ENCODE peak calls at places on chromosomes 13 and 19, in seven cellular contexts. One of them, this sample, is unnamed.

GRCh38 chr13:85265296-85265695 is 533.9 kb downstream of the SLITRK6 start:
- DNase-seq in PC-3: no peak
- DNase-seq in NCI-H1105: no peak
- DNase-seq in left lung: no peak
- DNase-seq in NCI-H2171 treated with DMSO at 0.1 percent for 48 hours: no peak
- DNase-seq in upper lobe of right lung: no peak
- DNase-seq in stimulated activated CD4-positive, alpha-beta T cell treated with anti-CD3 and anti-CD28 coated beads, Interleukin-15, amount 100 ng/mL, for 1 hour: no peak
- DNase-seq in this sample: no peak

GRCh38 chr19:53328967-53329366 is 4.6 kb upstream of the ZNF845 start:
- DNase-seq in PC-3: no peak
- DNase-seq in NCI-H1105: no peak
- DNase-seq in left lung: no peak
- DNase-seq in NCI-H2171 treated with DMSO at 0.1 percent for 48 hours: no peak
- DNase-seq in upper lobe of right lung: peak
- DNase-seq in stimulated activated CD4-positive, alpha-beta T cell treated with anti-CD3 and anti-CD28 coated beads, Interleukin-15, amount 100 ng/mL, for 1 hour: peak
- DNase-seq in this sample: no peak

GRCh38 chr19:46998445-46999142 is 21.0 kb upstream of the NPAS1 start:
- DNase-seq in PC-3: no peak
- DNase-seq in NCI-H1105: no peak
- DNase-seq in left lung: no peak
- DNase-seq in NCI-H2171 treated with DMSO at 0.1 percent for 48 hours: no peak
- DNase-seq in upper lobe of right lung: no peak
- DNase-seq in stimulated activated CD4-positive, alpha-beta T cell treated with anti-CD3 and anti-CD28 coated beads, Interleukin-15, amount 100 ng/mL, for 1 hour: no peak
- DNase-seq in this sample: no peak

GRCh38 chr13:109243311-109243951 is 543.0 kb downstream of the IRS2 start:
- DNase-seq in PC-3: peak
- DNase-seq in NCI-H1105: no peak
- DNase-seq in left lung: no peak
- DNase-seq in NCI-H2171 treated with DMSO at 0.1 percent for 48 hours: no peak
- DNase-seq in upper lobe of right lung: no peak
- DNase-seq in stimulated activated CD4-positive, alpha-beta T cell treated with anti-CD3 and anti-CD28 coated beads, Interleukin-15, amount 100 ng/mL, for 1 hour: no peak
- DNase-seq in this sample: no peak

GRCh38 chr13:102799544-102800144 is 725 bp downstream of the BIVM start:
- DNase-seq in PC-3: no peak
- DNase-seq in NCI-H1105: no peak
- DNase-seq in left lung: peak
- DNase-seq in NCI-H2171 treated with DMSO at 0.1 percent for 48 hours: no peak
- DNase-seq in upper lobe of right lung: peak
- DNase-seq in stimulated activated CD4-positive, alpha-beta T cell treated with anti-CD3 and anti-CD28 coated beads, Interleukin-15, amount 100 ng/mL, for 1 hour: no peak
- DNase-seq in this sample: no peak

GRCh38 chr13:66992183-66992582 is 238.0 kb downstream of the PCDH9 start:
- DNase-seq in PC-3: no peak
- DNase-seq in NCI-H1105: no peak
- DNase-seq in left lung: no peak
- DNase-seq in NCI-H2171 treated with DMSO at 0.1 percent for 48 hours: peak
- DNase-seq in upper lobe of right lung: no peak
- DNase-seq in stimulated activated CD4-positive, alpha-beta T cell treated with anti-CD3 and anti-CD28 coated beads, Interleukin-15, amount 100 ng/mL, for 1 hour: no peak
- DNase-seq in this sample: no peak

GRCh38 chr19:55369651-55370304 is 485 bp downstream of the IL11 start:
- DNase-seq in PC-3: peak
- DNase-seq in NCI-H1105: peak
- DNase-seq in left lung: no peak
- DNase-seq in NCI-H2171 treated with DMSO at 0.1 percent for 48 hours: peak
- DNase-seq in upper lobe of right lung: no peak
- DNase-seq in stimulated activated CD4-positive, alpha-beta T cell treated with anti-CD3 and anti-CD28 coated beads, Interleukin-15, amount 100 ng/mL, for 1 hour: no peak
- DNase-seq in this sample: no peak

GRCh38 chr13:41544824-41545707 is 87.7 kb downstream of the RGCC start:
- DNase-seq in PC-3: peak
- DNase-seq in NCI-H1105: no peak
- DNase-seq in left lung: no peak
- DNase-seq in NCI-H2171 treated with DMSO at 0.1 percent for 48 hours: no peak
- DNase-seq in upper lobe of right lung: no peak
- DNase-seq in stimulated activated CD4-positive, alpha-beta T cell treated with anti-CD3 and anti-CD28 coated beads, Interleukin-15, amount 100 ng/mL, for 1 hour: no peak
- DNase-seq in this sample: no peak

GRCh38 chr13:33207616-33207964 is 78.0 kb downstream of the STARD13 start:
- DNase-seq in PC-3: no peak
- DNase-seq in NCI-H1105: no peak
- DNase-seq in left lung: no peak
- DNase-seq in NCI-H2171 treated with DMSO at 0.1 percent for 48 hours: no peak
- DNase-seq in upper lobe of right lung: no peak
- DNase-seq in stimulated activated CD4-positive, alpha-beta T cell treated with anti-CD3 and anti-CD28 coated beads, Interleukin-15, amount 100 ng/mL, for 1 hour: no peak
- DNase-seq in this sample: no peak

GRCh38 chr13:48749144-48749543 is 95.4 kb downstream of the CYSLTR2 start:
- DNase-seq in PC-3: peak
- DNase-seq in NCI-H1105: no peak
- DNase-seq in left lung: no peak
- DNase-seq in NCI-H2171 treated with DMSO at 0.1 percent for 48 hours: no peak
- DNase-seq in upper lobe of right lung: no peak
- DNase-seq in stimulated activated CD4-positive, alpha-beta T cell treated with anti-CD3 and anti-CD28 coated beads, Interleukin-15, amount 100 ng/mL, for 1 hour: no peak
- DNase-seq in this sample: no peak

GRCh38 chr19:5345895-5346386 is 5.3 kb upstream of the PTPRS start:
- DNase-seq in PC-3: peak
- DNase-seq in NCI-H1105: no peak
- DNase-seq in left lung: no peak
- DNase-seq in NCI-H2171 treated with DMSO at 0.1 percent for 48 hours: no peak
- DNase-seq in upper lobe of right lung: no peak
- DNase-seq in stimulated activated CD4-positive, alpha-beta T cell treated with anti-CD3 and anti-CD28 coated beads, Interleukin-15, amount 100 ng/mL, for 1 hour: no peak
- DNase-seq in this sample: no peak

GRCh38 chr19:29245221-29245620 is 32.3 kb upstream of the UQCRFS1 start:
- DNase-seq in PC-3: no peak
- DNase-seq in NCI-H1105: peak
- DNase-seq in left lung: no peak
- DNase-seq in NCI-H2171 treated with DMSO at 0.1 percent for 48 hours: peak
- DNase-seq in upper lobe of right lung: no peak
- DNase-seq in stimulated activated CD4-positive, alpha-beta T cell treated with anti-CD3 and anti-CD28 coated beads, Interleukin-15, amount 100 ng/mL, for 1 hour: no peak
- DNase-seq in this sample: no peak

GRCh38 chr19:47658431-47659383 is 49.8 kb downstream of the BICRA start:
- DNase-seq in PC-3: no peak
- DNase-seq in NCI-H1105: no peak
- DNase-seq in left lung: no peak
- DNase-seq in NCI-H2171 treated with DMSO at 0.1 percent for 48 hours: no peak
- DNase-seq in upper lobe of right lung: no peak
- DNase-seq in stimulated activated CD4-positive, alpha-beta T cell treated with anti-CD3 and anti-CD28 coated beads, Interleukin-15, amount 100 ng/mL, for 1 hour: no peak
- DNase-seq in this sample: no peak

GRCh38 chr13:84339456-84339855 is 457.2 kb upstream of the SLITRK1 start:
- DNase-seq in PC-3: no peak
- DNase-seq in NCI-H1105: no peak
- DNase-seq in left lung: no peak
- DNase-seq in NCI-H2171 treated with DMSO at 0.1 percent for 48 hours: no peak
- DNase-seq in upper lobe of right lung: no peak
- DNase-seq in stimulated activated CD4-positive, alpha-beta T cell treated with anti-CD3 and anti-CD28 coated beads, Interleukin-15, amount 100 ng/mL, for 1 hour: no peak
- DNase-seq in this sample: no peak

GRCh38 chr19:6216996-6217751 is 62.6 kb downstream of the MLLT1 start:
- DNase-seq in PC-3: no peak
- DNase-seq in NCI-H1105: peak
- DNase-seq in left lung: peak
- DNase-seq in NCI-H2171 treated with DMSO at 0.1 percent for 48 hours: peak
- DNase-seq in upper lobe of right lung: no peak
- DNase-seq in stimulated activated CD4-positive, alpha-beta T cell treated with anti-CD3 and anti-CD28 coated beads, Interleukin-15, amount 100 ng/mL, for 1 hour: no peak
- DNase-seq in this sample: no peak

GRCh38 chr13:49560270-49561063 is 24.9 kb downstream of the RCBTB1 start:
- DNase-seq in PC-3: peak
- DNase-seq in NCI-H1105: no peak
- DNase-seq in left lung: no peak
- DNase-seq in NCI-H2171 treated with DMSO at 0.1 percent for 48 hours: no peak
- DNase-seq in upper lobe of right lung: no peak
- DNase-seq in stimulated activated CD4-positive, alpha-beta T cell treated with anti-CD3 and anti-CD28 coated beads, Interleukin-15, amount 100 ng/mL, for 1 hour: no peak
- DNase-seq in this sample: no peak

GRCh38 chr19:47240996-47241918 is 10.3 kb upstream of the BBC3 start:
- DNase-seq in PC-3: peak
- DNase-seq in NCI-H1105: peak
- DNase-seq in left lung: peak
- DNase-seq in NCI-H2171 treated with DMSO at 0.1 percent for 48 hours: peak
- DNase-seq in upper lobe of right lung: peak
- DNase-seq in stimulated activated CD4-positive, alpha-beta T cell treated with anti-CD3 and anti-CD28 coated beads, Interleukin-15, amount 100 ng/mL, for 1 hour: peak
- DNase-seq in this sample: no peak

GRCh38 chr19:344625-345319 is at the start of gene MIER2:
- DNase-seq in PC-3: peak
- DNase-seq in NCI-H1105: peak
- DNase-seq in left lung: peak
- DNase-seq in NCI-H2171 treated with DMSO at 0.1 percent for 48 hours: peak
- DNase-seq in upper lobe of right lung: peak
- DNase-seq in stimulated activated CD4-positive, alpha-beta T cell treated with anti-CD3 and anti-CD28 coated beads, Interleukin-15, amount 100 ng/mL, for 1 hour: peak
- DNase-seq in this sample: peak

GRCh38 chr19:36401475-36401874 is 17.0 kb downstream of the ZFP82 start:
- DNase-seq in PC-3: no peak
- DNase-seq in NCI-H1105: no peak
- DNase-seq in left lung: no peak
- DNase-seq in NCI-H2171 treated with DMSO at 0.1 percent for 48 hours: no peak
- DNase-seq in upper lobe of right lung: no peak
- DNase-seq in stimulated activated CD4-positive, alpha-beta T cell treated with anti-CD3 and anti-CD28 coated beads, Interleukin-15, amount 100 ng/mL, for 1 hour: no peak
- DNase-seq in this sample: no peak

GRCh38 chr13:32883501-32883900 is 132.7 kb upstream of the KL start:
- DNase-seq in PC-3: no peak
- DNase-seq in NCI-H1105: peak
- DNase-seq in left lung: no peak
- DNase-seq in NCI-H2171 treated with DMSO at 0.1 percent for 48 hours: peak
- DNase-seq in upper lobe of right lung: no peak
- DNase-seq in stimulated activated CD4-positive, alpha-beta T cell treated with anti-CD3 and anti-CD28 coated beads, Interleukin-15, amount 100 ng/mL, for 1 hour: no peak
- DNase-seq in this sample: no peak

GRCh38 chr19:1401138-1401888 is at the start of gene GAMT:
- DNase-seq in PC-3: peak
- DNase-seq in NCI-H1105: no peak
- DNase-seq in left lung: peak
- DNase-seq in NCI-H2171 treated with DMSO at 0.1 percent for 48 hours: peak
- DNase-seq in upper lobe of right lung: no peak
- DNase-seq in stimulated activated CD4-positive, alpha-beta T cell treated with anti-CD3 and anti-CD28 coated beads, Interleukin-15, amount 100 ng/mL, for 1 hour: peak
- DNase-seq in this sample: no peak

GRCh38 chr13:76597868-76598267 is 288.3 kb downstream of the KCTD12 start:
- DNase-seq in PC-3: no peak
- DNase-seq in NCI-H1105: no peak
- DNase-seq in left lung: no peak
- DNase-seq in NCI-H2171 treated with DMSO at 0.1 percent for 48 hours: peak
- DNase-seq in upper lobe of right lung: no peak
- DNase-seq in stimulated activated CD4-positive, alpha-beta T cell treated with anti-CD3 and anti-CD28 coated beads, Interleukin-15, amount 100 ng/mL, for 1 hour: no peak
- DNase-seq in this sample: no peak

GRCh38 chr13:74465279-74465678 is 331.1 kb upstream of the KLF12 start:
- DNase-seq in PC-3: no peak
- DNase-seq in NCI-H1105: no peak
- DNase-seq in left lung: no peak
- DNase-seq in NCI-H2171 treated with DMSO at 0.1 percent for 48 hours: peak
- DNase-seq in upper lobe of right lung: no peak
- DNase-seq in stimulated activated CD4-positive, alpha-beta T cell treated with anti-CD3 and anti-CD28 coated beads, Interleukin-15, amount 100 ng/mL, for 1 hour: no peak
- DNase-seq in this sample: no peak